ENCODE peak calls at places on chromosome 13, in six cellular contexts. B is activated naive CD8-positive, alpha-beta T cell treated with anti-CD3 and anti-CD28 coated beads for 36 hours; S is astrocyte; Y is NCI-H460; I is cardiac fibroblast; C is body of pancreas. Z is an unnamed sample.

GRCh38 chr13:39023761-39024160 is 14.1 kb downstream of the PROSER1 start:
- DNase-seq in B (no peak), S (no peak), Y (no peak), I (no peak), C (no peak), Z (peak; percentile 78)

GRCh38 chr13:75685239-75685697 is 49.1 kb downstream of the LMO7 start:
- DNase-seq in B (no peak), S (peak; percentile 87), Y (no peak), I (peak; percentile 80), C (no peak), Z (peak; percentile 94)

GRCh38 chr13:25276748-25277147 is 10.5 kb downstream of the MTMR6 start:
- DNase-seq in B (no peak), S (peak; percentile 35), Y (no peak), I (peak; percentile 45), C (no peak), Z (no peak)

GRCh38 chr13:109592776-109593175 is 193.6 kb downstream of the IRS2 start:
- DNase-seq in B (no peak), S (no peak), Y (no peak), I (no peak), C (no peak), Z (no peak)

GRCh38 chr13:102400619-102401125 is 1.2 kb downstream of the FGF14 start:
- DNase-seq in B (peak; percentile 3), S (no peak), Y (no peak), I (no peak), C (peak; percentile 33), Z (no peak)

GRCh38 chr13:101424381-101425155 is 8.3 kb upstream of the NALCN start:
- DNase-seq in B (no peak), S (no peak), Y (no peak), I (no peak), C (peak; percentile 10), Z (no peak)

GRCh38 chr13:33363328-33363727 is 77.8 kb upstream of the STARD13 start:
- DNase-seq in B (no peak), S (no peak), Y (no peak), I (no peak), C (no peak), Z (no peak)

GRCh38 chr13:50189450-50189849 is 174.2 kb downstream of the KCNRG start:
- DNase-seq in B (no peak), S (no peak), Y (no peak), I (no peak), C (no peak), Z (no peak)

GRCh38 chr13:106520205-106521004 is 15.1 kb downstream of the EFNB2 start:
- DNase-seq in B (no peak), S (no peak), Y (no peak), I (peak; percentile 61), C (no peak), Z (peak; percentile 61)